ENCODE peak calls at places on chromosome 1, in nine cellular contexts. N is transverse colon, U is neural progenitor cell, C is lower lobe of right lung, X is AG09309, T is AG04450, Y is nephron progenitor cell, J is WTC11, Q is GM12878. M is an unnamed sample.

GRCh38 chr1:179881642-179882252 is 338 bp upstream of the TOR1AIP1 start:
- DNase-seq in N (peak), U (no peak), C (no peak), X (peak), T (peak), Y (no peak), J (no peak), Q (no peak), M (no peak)

GRCh38 chr1:195663549-195664280 is 944.5 kb downstream of the KCNT2 start:
- DNase-seq in N (no peak), U (peak), C (no peak), X (peak), T (peak), Y (no peak), J (no peak), Q (no peak), M (no peak)

GRCh38 chr1:226722901-226723639 is 16.0 kb downstream of the ITPKB start:
- DNase-seq in N (no peak), U (no peak), C (no peak), X (no peak), T (no peak), Y (no peak), J (no peak), Q (no peak), M (no peak)

GRCh38 chr1:1616838-1617237 is 1.5 kb downstream of the MIB2 start:
- DNase-seq in N (peak), U (no peak), C (no peak), X (no peak), T (no peak), Y (peak), J (no peak), Q (no peak), M (no peak)

GRCh38 chr1:158095737-158096335 is 84.9 kb upstream of the CD1D start:
- DNase-seq in N (peak), U (peak), C (no peak), X (no peak), T (no peak), Y (no peak), J (peak), Q (no peak), M (peak)

GRCh38 chr1:206878456-206878855 is 13.0 kb downstream of the IL20 start:
- DNase-seq in N (no peak), U (no peak), C (no peak), X (no peak), T (no peak), Y (no peak), J (no peak), Q (no peak), M (no peak)

GRCh38 chr1:6151291-6151822 is 28.8 kb downstream of the CHD5 start:
- DNase-seq in N (no peak), U (no peak), C (no peak), X (no peak), T (no peak), Y (no peak), J (no peak), Q (no peak), M (no peak)

GRCh38 chr1:1397839-1398523 is 1.2 kb downstream of the CCNL2 start:
- DNase-seq in N (no peak), U (no peak), C (no peak), X (no peak), T (no peak), Y (no peak), J (no peak), Q (no peak), M (no peak)

GRCh38 chr1:8439015-8439702 is 121.2 kb downstream of the SLC45A1 start:
- DNase-seq in N (peak), U (peak), C (peak), X (peak), T (peak), Y (peak), J (peak), Q (no peak), M (peak)

GRCh38 chr1:180235502-180236239 is 5.6 kb downstream of the LHX4 start:
- DNase-seq in N (no peak), U (peak), C (no peak), X (no peak), T (no peak), Y (no peak), J (no peak), Q (no peak), M (no peak)

GRCh38 chr1:6991271-6991670 is 206.0 kb downstream of the CAMTA1 start:
- DNase-seq in N (no peak), U (no peak), C (no peak), X (no peak), T (peak), Y (no peak), J (no peak), Q (no peak), M (no peak)

GRCh38 chr1:50976111-50976889 is 6.3 kb downstream of the CDKN2C start:
- DNase-seq in N (no peak), U (peak), C (no peak), X (no peak), T (no peak), Y (no peak), J (no peak), Q (no peak), M (no peak)

GRCh38 chr1:209375681-209376360 is 207.7 kb upstream of the CAMK1G start:
- DNase-seq in N (no peak), U (peak), C (no peak), X (peak), T (no peak), Y (no peak), J (no peak), Q (no peak), M (no peak)

GRCh38 chr1:186680031-186681012 is at the start of gene PTGS2:
- DNase-seq in N (peak), U (peak), C (peak), X (peak), T (peak), Y (peak), J (peak), Q (peak), M (peak)

GRCh38 chr1:88191917-88192316 is 492.2 kb upstream of the PKN2 start:
- DNase-seq in N (no peak), U (no peak), C (no peak), X (no peak), T (no peak), Y (no peak), J (no peak), Q (peak), M (no peak)

GRCh38 chr1:180228648-180229482 is 1.2 kb upstream of the LHX4 start:
- DNase-seq in N (no peak), U (peak), C (no peak), X (no peak), T (no peak), Y (no peak), J (peak), Q (no peak), M (no peak)

GRCh38 chr1:6427445-6428390 is 3.1 kb downstream of the ESPN start:
- DNase-seq in N (peak), U (peak), C (no peak), X (no peak), T (no peak), Y (no peak), J (no peak), Q (no peak), M (no peak)

GRCh38 chr1:4935807-4936206 is 281.4 kb downstream of the AJAP1 start:
- DNase-seq in N (no peak), U (no peak), C (no peak), X (no peak), T (no peak), Y (no peak), J (no peak), Q (no peak), M (no peak)

GRCh38 chr1:156992215-156992614 is 53.3 kb downstream of the ARHGEF11 start:
- DNase-seq in N (peak), U (no peak), C (no peak), X (no peak), T (no peak), Y (no peak), J (no peak), Q (no peak), M (no peak)

GRCh38 chr1:178411756-178412399 is 84.9 kb downstream of the CLEC20A start:
- DNase-seq in N (no peak), U (no peak), C (no peak), X (no peak), T (no peak), Y (no peak), J (no peak), Q (no peak), M (no peak)

GRCh38 chr1:157969693-157970485 is 23.6 kb upstream of the KIRREL1 start:
- DNase-seq in N (peak), U (peak), C (no peak), X (peak), T (peak), Y (peak), J (peak), Q (no peak), M (peak)

GRCh38 chr1:218850367-218850766 is 323.3 kb upstream of the LYPLAL1 start:
- DNase-seq in N (no peak), U (no peak), C (no peak), X (no peak), T (peak), Y (no peak), J (no peak), Q (no peak), M (no peak)

GRCh38 chr1:68826861-68827260 is 330.0 kb upstream of the DEPDC1 start:
- DNase-seq in N (no peak), U (no peak), C (no peak), X (no peak), T (no peak), Y (no peak), J (no peak), Q (no peak), M (no peak)

GRCh38 chr1:99943238-99943794 is 26.5 kb upstream of the SLC35A3 start:
- DNase-seq in N (no peak), U (no peak), C (no peak), X (peak), T (peak), Y (peak), J (no peak), Q (no peak), M (no peak)

GRCh38 chr1:50503515-50503914 is 80.3 kb upstream of the DMRTA2 start:
- DNase-seq in N (no peak), U (no peak), C (no peak), X (no peak), T (no peak), Y (no peak), J (no peak), Q (no peak), M (no peak)

GRCh38 chr1:81834268-81834667 is 33.5 kb downstream of the ADGRL2 start:
- DNase-seq in N (no peak), U (no peak), C (no peak), X (no peak), T (no peak), Y (no peak), J (no peak), Q (no peak), M (no peak)

GRCh38 chr1:28926629-28927441 is 12.5 kb downstream of the EPB41 start:
- DNase-seq in N (no peak), U (peak), C (no peak), X (no peak), T (no peak), Y (no peak), J (no peak), Q (peak), M (no peak)

GRCh38 chr1:21585037-21585436 is 75.8 kb downstream of the ALPL start:
- DNase-seq in N (no peak), U (no peak), C (no peak), X (no peak), T (no peak), Y (no peak), J (no peak), Q (no peak), M (no peak)

GRCh38 chr1:215201301-215201700 is 118.8 kb downstream of the KCNK2 start:
- DNase-seq in N (no peak), U (no peak), C (no peak), X (no peak), T (no peak), Y (no peak), J (no peak), Q (no peak), M (no peak)

GRCh38 chr1:117120774-117121588 is 568 bp downstream of the TRIM45 start:
- DNase-seq in N (no peak), U (peak), C (no peak), X (no peak), T (no peak), Y (peak), J (no peak), Q (no peak), M (peak)

GRCh38 chr1:243287652-243288051 is 31.8 kb downstream of the SDCCAG8 start:
- DNase-seq in N (no peak), U (no peak), C (no peak), X (peak), T (peak), Y (no peak), J (no peak), Q (peak), M (no peak)

GRCh38 chr1:211828584-211829342 is 1.8 kb downstream of the LPGAT1 start:
- DNase-seq in N (no peak), U (no peak), C (no peak), X (no peak), T (no peak), Y (no peak), J (no peak), Q (no peak), M (no peak)

GRCh38 chr1:94100129-94100784 is 20.7 kb downstream of the ABCA4 start:
- DNase-seq in N (no peak), U (no peak), C (no peak), X (no peak), T (no peak), Y (no peak), J (no peak), Q (no peak), M (no peak)

GRCh38 chr1:31944205-31945089 is 6.3 kb upstream of the PTP4A2 start:
- DNase-seq in N (peak), U (peak), C (peak), X (peak), T (peak), Y (peak), J (peak), Q (peak), M (peak)

GRCh38 chr1:197073978-197074377 is 6.9 kb upstream of the F13B start:
- DNase-seq in N (no peak), U (no peak), C (no peak), X (no peak), T (no peak), Y (no peak), J (no peak), Q (no peak), M (no peak)

GRCh38 chr1:64624446-64624766 is 120.5 kb upstream of the RAVER2 start:
- DNase-seq in N (no peak), U (no peak), C (no peak), X (peak), T (no peak), Y (no peak), J (no peak), Q (no peak), M (no peak)

GRCh38 chr1:227094249-227094966 is 154.3 kb downstream of the COQ8A start:
- DNase-seq in N (peak), U (no peak), C (no peak), X (no peak), T (no peak), Y (no peak), J (no peak), Q (no peak), M (no peak)

DNA sequence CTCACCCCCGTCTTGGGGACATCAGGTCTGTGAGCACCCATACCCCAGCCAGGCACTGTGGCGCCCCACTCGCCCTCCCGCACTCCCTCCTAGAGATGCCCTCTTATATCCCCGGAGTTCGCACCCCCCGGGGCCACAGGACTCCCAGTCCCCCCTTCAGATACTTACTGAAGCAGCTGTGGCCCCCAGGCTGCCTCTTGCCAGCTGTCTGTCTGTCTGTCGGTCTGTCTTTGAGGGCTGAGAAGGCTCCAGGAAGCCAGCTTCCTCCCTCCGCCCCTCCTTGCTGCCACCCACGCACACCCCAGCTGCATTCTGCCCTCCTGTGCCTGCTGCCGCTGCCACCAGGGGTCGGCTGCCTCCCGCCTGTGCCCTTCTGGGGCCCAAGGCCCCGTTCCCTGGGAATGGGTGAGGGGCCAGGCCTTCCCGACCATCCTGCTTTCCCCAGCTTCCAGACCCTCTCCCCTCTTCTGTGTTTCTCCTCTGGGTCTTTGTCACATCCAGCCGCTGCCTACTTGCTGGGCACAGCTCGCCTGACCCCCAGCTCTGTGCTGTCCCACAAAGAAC is at the start of gene PTPN7:
- DNase-seq in N (peak), U (no peak), C (peak), X (no peak), T (no peak), Y (no peak), J (no peak), Q (peak), M (no peak)
- TF ChIP-seq CTCF in N (no peak), U (no peak), C (peak), X (no peak), T (no peak), Y (no peak), J (no peak), Q (peak), M (no peak)

DNA sequence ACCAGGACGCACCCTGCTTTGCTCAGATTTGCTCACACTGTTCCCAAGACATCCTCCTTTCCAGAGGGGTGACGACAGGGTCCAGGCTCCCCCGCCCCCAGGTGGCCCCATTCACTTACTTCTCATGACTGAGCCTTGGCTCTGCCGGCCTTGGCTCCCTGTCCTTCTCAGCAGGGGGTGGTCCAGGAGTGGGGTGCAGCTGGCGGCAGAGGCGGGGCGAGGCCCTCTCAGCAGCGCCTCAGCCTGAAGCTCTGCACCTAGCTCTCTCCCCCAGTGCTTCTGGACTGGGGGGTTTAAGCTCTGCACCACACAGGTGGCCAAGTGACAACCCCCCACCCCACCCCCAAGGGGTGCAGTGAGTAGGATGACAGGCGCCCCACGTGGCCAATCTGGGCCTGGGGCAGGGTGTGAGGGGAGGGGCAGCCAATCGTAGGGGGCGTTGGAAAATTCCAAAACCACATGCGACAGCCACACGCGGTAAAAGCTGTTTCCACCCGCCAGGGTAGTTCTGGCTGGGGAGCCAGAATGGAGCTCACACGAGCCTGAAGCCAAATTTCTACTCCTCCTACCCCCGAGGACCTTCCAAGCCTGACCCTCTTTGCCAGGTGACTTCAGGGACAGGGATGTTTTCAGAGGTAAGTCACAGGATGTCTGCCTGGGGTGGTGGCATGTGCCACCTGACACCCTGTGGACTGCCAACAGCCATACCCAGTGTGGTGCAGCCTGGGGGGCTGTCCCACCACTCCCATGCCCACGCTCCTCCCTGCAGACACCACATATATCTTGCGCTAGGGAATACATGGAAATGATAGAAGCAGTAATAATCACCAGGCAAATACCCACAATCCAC is 5.6 kb downstream of the RORC start:
- DNase-seq in N (peak), U (peak), C (no peak), X (no peak), T (no peak), Y (no peak), J (peak), Q (no peak), M (no peak)
- TF ChIP-seq CTCF in N (no peak), U (no peak), C (no peak), X (no peak), T (no peak), Y (no peak), J (no peak), Q (no peak), M (no peak)

GRCh38 chr1:26537951-26538352 is 8.4 kb downstream of the RPS6KA1 start:
- DNase-seq in N (peak), U (peak), C (peak), X (peak), T (no peak), Y (no peak), J (peak), Q (no peak), M (peak)
- TF ChIP-seq CTCF in N (peak), U (peak), C (no peak), X (peak), T (peak), Y (peak), J (no peak), Q (peak), M (no peak)

DNA sequence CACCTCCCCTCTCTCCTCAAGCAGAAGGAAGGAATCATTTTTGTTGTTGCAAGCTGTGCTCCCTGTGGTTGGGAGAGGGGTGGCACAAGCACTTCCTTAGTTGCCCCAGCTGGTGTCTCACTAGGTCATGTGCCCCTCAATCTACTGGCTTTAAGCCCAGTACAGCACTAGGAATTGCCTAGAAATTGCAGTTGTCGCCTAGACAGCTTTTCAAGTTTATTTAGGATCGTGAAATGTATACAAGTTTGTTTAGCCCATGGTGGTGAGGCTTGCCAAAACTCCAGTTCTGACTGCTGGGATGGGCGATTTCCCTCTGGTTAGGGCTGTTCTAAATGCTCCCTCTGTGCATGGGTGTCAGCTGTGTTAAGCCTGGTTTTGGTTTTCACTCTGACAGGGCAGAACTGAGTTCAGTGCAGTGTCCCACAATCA is 126.8 kb upstream of the ZNF644 start:
- DNase-seq in N (peak), U (no peak), C (no peak), X (no peak), T (no peak), Y (no peak), J (no peak), Q (no peak), M (no peak)
- TF ChIP-seq CTCF in N (no peak), U (peak), C (no peak), X (no peak), T (no peak), Y (no peak), J (no peak), Q (no peak), M (no peak)

GRCh38 chr1:154181944-154182341 is 10.0 kb downstream of the TPM3 start:
- DNase-seq in N (no peak), U (no peak), C (no peak), X (no peak), T (no peak), Y (no peak), J (no peak), Q (no peak), M (no peak)

GRCh38 chr1:154176341-154176740 is 15.6 kb downstream of the TPM3 start:
- DNase-seq in N (peak), U (no peak), C (no peak), X (peak), T (peak), Y (no peak), J (no peak), Q (no peak), M (no peak)

GRCh38 chr1:154179951-154180687 is 11.8 kb downstream of the TPM3 start:
- DNase-seq in N (peak), U (peak), C (no peak), X (no peak), T (no peak), Y (no peak), J (peak), Q (no peak), M (no peak)

GRCh38 chr1:154178006-154178405 is 13.9 kb downstream of the TPM3 start:
- DNase-seq in N (no peak), U (no peak), C (no peak), X (no peak), T (no peak), Y (no peak), J (no peak), Q (no peak), M (no peak)

GRCh38 chr1:154178856-154179811 is 12.8 kb downstream of the TPM3 start:
- DNase-seq in N (peak), U (peak), C (no peak), X (no peak), T (no peak), Y (no peak), J (no peak), Q (no peak), M (no peak)
- TF ChIP-seq CTCF in N (no peak), U (no peak), C (no peak), X (no peak), T (no peak), Y (no peak), J (no peak), Q (no peak), M (no peak)